ENCODE peak calls at places on chromosomes 16 and 17, in eight cellular contexts. N is PC-9, V is GM23338, Q is fibroblast of lung, R is stomach, B is esophagus muscularis mucosa, L is neural progenitor cell, G is left ventricle myocardium inferior. K is an unnamed sample.

GRCh38 chr17:72219136-72219823 is 98.5 kb downstream of the SOX9 start:
- DNase-seq in V (peak; percentile 82), N (no peak), Q (no peak), L (peak; percentile 91), G (no peak), R (no peak), B (no peak), K (no peak)

GRCh38 chr17:19876524-19877161 is 8.9 kb upstream of the ULK2 start:
- DNase-seq in R (no peak), V (no peak), Q (no peak), G (peak; percentile 64), B (no peak), N (no peak), L (no peak), K (no peak)

GRCh38 chr16:53626161-53626560 is 77.5 kb downstream of the RPGRIP1L start:
- DNase-seq in N (no peak), V (no peak), L (no peak), R (no peak), G (no peak), B (no peak), Q (no peak), K (no peak)

GRCh38 chr17:80566054-80566400 is 21.4 kb downstream of the RPTOR start:
- DNase-seq in Q (no peak), N (no peak), B (no peak), V (no peak), L (no peak), G (no peak), R (no peak), K (no peak)

GRCh38 chr17:58416937-58417299 is 416 bp downstream of the RNF43 start:
- DNase-seq in R (no peak), L (no peak), Q (no peak), G (no peak), V (peak; percentile 17), B (no peak), N (no peak), K (no peak)

GRCh38 chr16:86118467-86119307 is 219.7 kb downstream of the IRF8 start:
- DNase-seq in G (no peak), V (no peak), R (no peak), N (no peak), L (no peak), B (no peak), Q (peak; percentile 24), K (no peak)

GRCh38 chr16:15827299-15827698 is 29.5 kb downstream of the MYH11 start:
- DNase-seq in G (no peak), N (no peak), Q (no peak), L (no peak), R (no peak), B (no peak), V (no peak), K (no peak)

GRCh38 chr16:86199871-86200700 is 301.1 kb downstream of the IRF8 start:
- DNase-seq in V (no peak), G (no peak), R (no peak), L (no peak), Q (peak; percentile 80), N (no peak), B (no peak), K (no peak)

GRCh38 chr17:12743046-12743445 is 46.3 kb upstream of the ARHGAP44 start:
- DNase-seq in R (no peak), V (no peak), N (no peak), G (no peak), Q (no peak), L (no peak), B (no peak), K (no peak)

GRCh38 chr16:55494994-55495421 is 13.9 kb upstream of the LPCAT2 start:
- DNase-seq in L (peak; percentile 47), G (no peak), N (no peak), R (peak; percentile 51), B (peak; percentile 90), Q (peak; percentile 97), V (peak; percentile 37), K (no peak)

GRCh38 chr17:72496461-72496860 is 375.6 kb downstream of the SOX9 start:
- DNase-seq in V (no peak), L (no peak), R (no peak), G (no peak), B (no peak), Q (no peak), N (no peak), K (no peak)

GRCh38 chr17:2238432-2239169 is 65.0 kb downstream of the SMG6 start:
- DNase-seq in N (no peak), R (no peak), Q (no peak), V (no peak), G (peak; percentile 62), B (no peak), L (no peak), K (no peak)

GRCh38 chr17:9895923-9896322 is 9.1 kb downstream of the RCVRN start:
- DNase-seq in V (no peak), R (no peak), Q (no peak), B (no peak), N (no peak), L (no peak), G (no peak), K (no peak)

GRCh38 chr17:80475949-80476876 is at the start of gene NPTX1:
- DNase-seq in L (peak; percentile 67), V (peak; percentile 49), N (no peak), G (no peak), Q (no peak), R (no peak), B (no peak), K (no peak)

GRCh38 chr17:27076814-27077213 is 217.1 kb upstream of the WSB1 start:
- DNase-seq in Q (no peak), G (no peak), R (no peak), B (no peak), V (no peak), L (no peak), N (no peak), K (no peak)

GRCh38 chr17:27082023-27082774 is 211.7 kb upstream of the WSB1 start:
- DNase-seq in R (no peak), B (no peak), G (no peak), V (no peak), L (no peak), Q (no peak), N (no peak), K (no peak)

GRCh38 chr17:27078296-27078695 is 215.6 kb upstream of the WSB1 start:
- DNase-seq in G (no peak), N (no peak), L (no peak), B (no peak), R (no peak), V (no peak), Q (no peak), K (no peak)

GRCh38 chr17:27081002-27081638 is 212.8 kb upstream of the WSB1 start:
- DNase-seq in Q (no peak), B (no peak), G (no peak), L (no peak), V (no peak), R (no peak), N (no peak), K (no peak)

DNA sequence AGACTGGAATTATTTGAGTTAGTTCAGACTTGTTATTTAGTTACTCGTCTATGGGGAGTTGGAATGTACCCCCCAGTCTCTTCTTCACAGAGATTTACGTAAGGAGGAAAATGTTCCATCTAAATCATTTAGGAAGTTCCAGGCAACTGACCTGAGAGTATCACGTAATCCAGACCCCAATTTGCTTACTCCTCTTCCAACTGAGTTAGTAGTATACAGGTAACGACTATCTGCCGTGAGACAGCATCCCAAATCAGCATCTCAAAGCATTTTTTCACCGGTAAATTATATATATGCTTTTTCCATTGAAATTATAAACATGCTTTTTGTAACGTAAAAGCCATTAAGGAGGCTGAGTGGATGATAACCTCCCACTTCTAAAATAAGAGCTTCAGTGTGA is 214.3 kb upstream of the WSB1 start:
- DNase-seq in Q (no peak), B (no peak), G (no peak), N (no peak), R (no peak), V (no peak), L (no peak), K (no peak)
- H3K27me3 ChIP-seq in Q (no peaks in the 10 kb centered on the region), B (no peaks in the 10 kb centered on the region), G (peaks cover 37% of the 10 kb centered on the region), N (peaks cover 27% of the 10 kb centered on the region), R (peaks cover 25% of the 10 kb centered on the region), V (no peaks in the 10 kb centered on the region), L (no peaks in the 10 kb centered on the region), K (no peaks in the 10 kb centered on the region)

GRCh38 chr16:47110939-47111338 is 32.8 kb downstream of the NETO2 start:
- DNase-seq in Q (no peak), V (peak; percentile 53), B (no peak), N (no peak), G (no peak), L (peak; percentile 13), R (no peak), K (no peak)
- TF ChIP-seq CTCF in Q (no peak), V (peak; percentile 48), B (no peak), N (no peak), G (no peak), L (peak; percentile 33), R (no peak), K (no peak)

GRCh38 chr16:48291754-48292153 is 44.4 kb upstream of the ABCC11 start:
- DNase-seq in L (no peak), N (no peak), B (no peak), R (no peak), G (no peak), V (no peak), Q (no peak), K (no peak)
- H3K36me3 ChIP-seq in L (no peaks in the 10 kb centered on the region), N (peaks cover 17% of the 10 kb centered on the region), B (peaks cover 16% of the 10 kb centered on the region), R (peaks cover 54% of the 10 kb centered on the region), G (peaks cover 70% of the 10 kb centered on the region), V (peaks cover 10% of the 10 kb centered on the region), Q (peaks cover 2% of the 10 kb centered on the region), K (no peaks in the 10 kb centered on the region)

DNA sequence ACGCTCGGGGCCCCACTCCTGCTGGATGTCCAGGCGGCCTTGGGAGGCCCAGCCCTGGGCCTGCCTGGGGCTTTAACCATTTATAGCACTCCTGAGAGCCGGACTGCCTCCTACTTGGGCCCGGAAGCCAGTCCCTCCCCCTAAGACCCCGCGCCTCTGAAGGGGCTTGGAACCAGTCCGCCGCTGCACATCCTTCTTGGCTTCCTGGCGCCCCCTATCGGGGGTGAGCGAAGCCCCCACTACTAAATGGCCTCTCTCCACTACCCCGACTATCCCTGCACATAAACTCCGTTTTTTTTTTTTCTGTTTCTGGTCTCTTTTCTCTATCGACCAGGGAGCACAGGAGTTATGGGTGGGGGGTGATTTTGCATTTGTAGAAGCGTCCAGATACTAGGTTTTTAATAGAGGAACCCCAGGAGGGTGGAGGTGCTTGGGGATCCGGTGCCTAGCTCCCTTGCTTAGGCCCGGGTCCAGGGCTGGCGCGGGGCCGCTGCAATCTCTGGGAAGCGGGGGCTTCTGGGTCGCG is 633 bp upstream of the NOL3 start:
- DNase-seq in V (peak; percentile 94), L (peak; percentile 93), Q (no peak), N (no peak), R (no peak), G (no peak), B (no peak), K (no peak)
- H3K27me3 ChIP-seq in V (peaks cover 97% of the 10 kb centered on the region), L (peaks cover 100% of the 10 kb centered on the region), Q (no peaks in the 10 kb centered on the region), N (no peaks in the 10 kb centered on the region), R (peaks cover 62% of the 10 kb centered on the region), G (peaks cover 18% of the 10 kb centered on the region), B (no peaks in the 10 kb centered on the region), K (peaks cover 30% of the 10 kb centered on the region)

GRCh38 chr17:17783121-17783824 is 53.5 kb downstream of the SREBF1 start:
- DNase-seq in Q (peak; percentile 21), R (peak; percentile 88), B (no peak), G (peak; percentile 85), V (peak; percentile 89), N (no peak), L (peak; percentile 88), K (no peak)
- TF ChIP-seq CTCF in Q (no peak), R (no peak), B (peak; percentile 23), G (peak; percentile 45), V (peak; percentile 43), N (no peak), L (peak; percentile 55), K (no peak)

K was measured in kidney epithelial cell.